ENCODE peak calls at places on chromosomes 16 and 17, in nine cellular contexts. One of them, this sample, is unnamed.

GRCh38 chr16:50519001-50519400 is 29.2 kb upstream of the NKD1 start:
- DNase-seq in ovary: no peak
- DNase-seq in CD8-positive, alpha-beta T cell: no peak
- DNase-seq in small intestine: no peak
- DNase-seq in astrocyte of the spinal cord: no peak
- DNase-seq in bronchial epithelial cell: no peak
- DNase-seq in heart left ventricle: no peak
- DNase-seq in HL-60: no peak
- DNase-seq in esophagus squamous epithelium: no peak
- DNase-seq in this sample: no peak

GRCh38 chr16:46673320-46674013 is 15.5 kb downstream of the VPS35 start:
- DNase-seq in ovary: no peak
- DNase-seq in bronchial epithelial cell: peak
- DNase-seq in HL-60: peak
- DNase-seq in esophagus squamous epithelium: no peak
- DNase-seq in small intestine: peak
- DNase-seq in astrocyte of the spinal cord: peak
- DNase-seq in heart left ventricle: peak
- DNase-seq in CD8-positive, alpha-beta T cell: peak
- DNase-seq in this sample: peak

GRCh38 chr16:57043248-57043647 is 49.1 kb upstream of the CPNE2 start:
- DNase-seq in esophagus squamous epithelium: no peak
- DNase-seq in ovary: no peak
- DNase-seq in heart left ventricle: no peak
- DNase-seq in HL-60: peak
- DNase-seq in small intestine: no peak
- DNase-seq in CD8-positive, alpha-beta T cell: no peak
- DNase-seq in astrocyte of the spinal cord: no peak
- DNase-seq in bronchial epithelial cell: no peak
- DNase-seq in this sample: no peak

GRCh38 chr17:74454197-74455024 is 12.0 kb upstream of the CD300A start:
- DNase-seq in small intestine: peak
- DNase-seq in CD8-positive, alpha-beta T cell: peak
- DNase-seq in bronchial epithelial cell: peak
- DNase-seq in ovary: peak
- DNase-seq in heart left ventricle: peak
- DNase-seq in esophagus squamous epithelium: no peak
- DNase-seq in HL-60: no peak
- DNase-seq in astrocyte of the spinal cord: no peak
- DNase-seq in this sample: peak

GRCh38 chr16:1650131-1650530 is 27.9 kb upstream of the JPT2 start:
- DNase-seq in bronchial epithelial cell: no peak
- DNase-seq in astrocyte of the spinal cord: no peak
- DNase-seq in esophagus squamous epithelium: no peak
- DNase-seq in small intestine: no peak
- DNase-seq in ovary: no peak
- DNase-seq in CD8-positive, alpha-beta T cell: no peak
- DNase-seq in heart left ventricle: no peak
- DNase-seq in HL-60: no peak
- DNase-seq in this sample: no peak

GRCh38 chr16:14111713-14112538 is 40.8 kb downstream of the MRTFB start:
- DNase-seq in bronchial epithelial cell: no peak
- DNase-seq in ovary: peak
- DNase-seq in HL-60: no peak
- DNase-seq in CD8-positive, alpha-beta T cell: no peak
- DNase-seq in astrocyte of the spinal cord: no peak
- DNase-seq in small intestine: peak
- DNase-seq in esophagus squamous epithelium: no peak
- DNase-seq in heart left ventricle: peak
- DNase-seq in this sample: no peak

GRCh38 chr17:17411692-17412091 is 65.1 kb upstream of the MED9 start:
- DNase-seq in esophagus squamous epithelium: no peak
- DNase-seq in small intestine: no peak
- DNase-seq in HL-60: no peak
- DNase-seq in bronchial epithelial cell: no peak
- DNase-seq in CD8-positive, alpha-beta T cell: no peak
- DNase-seq in heart left ventricle: no peak
- DNase-seq in ovary: no peak
- DNase-seq in astrocyte of the spinal cord: peak
- DNase-seq in this sample: no peak

GRCh38 chr16:88920618-88921602 is 54.5 kb upstream of the PABPN1L start:
- DNase-seq in small intestine: no peak
- DNase-seq in esophagus squamous epithelium: no peak
- DNase-seq in HL-60: peak
- DNase-seq in astrocyte of the spinal cord: peak
- DNase-seq in ovary: no peak
- DNase-seq in CD8-positive, alpha-beta T cell: no peak
- DNase-seq in heart left ventricle: peak
- DNase-seq in bronchial epithelial cell: no peak
- DNase-seq in this sample: no peak

GRCh38 chr17:47684025-47684424 is 9.9 kb upstream of the TBKBP1 start:
- DNase-seq in ovary: no peak
- DNase-seq in small intestine: no peak
- DNase-seq in heart left ventricle: no peak
- DNase-seq in bronchial epithelial cell: no peak
- DNase-seq in astrocyte of the spinal cord: no peak
- DNase-seq in CD8-positive, alpha-beta T cell: no peak
- DNase-seq in esophagus squamous epithelium: no peak
- DNase-seq in HL-60: no peak
- DNase-seq in this sample: no peak

GRCh38 chr17:67476787-67477335 is 99.8 kb downstream of the PITPNC1 start:
- DNase-seq in CD8-positive, alpha-beta T cell: peak
- DNase-seq in bronchial epithelial cell: no peak
- DNase-seq in heart left ventricle: no peak
- DNase-seq in astrocyte of the spinal cord: no peak
- DNase-seq in ovary: no peak
- DNase-seq in esophagus squamous epithelium: no peak
- DNase-seq in small intestine: no peak
- DNase-seq in HL-60: no peak
- DNase-seq in this sample: no peak

GRCh38 chr17:71850792-71851191 is 270.0 kb upstream of the SOX9 start:
- DNase-seq in astrocyte of the spinal cord: no peak
- DNase-seq in HL-60: no peak
- DNase-seq in heart left ventricle: no peak
- DNase-seq in ovary: no peak
- DNase-seq in bronchial epithelial cell: no peak
- DNase-seq in CD8-positive, alpha-beta T cell: no peak
- DNase-seq in small intestine: no peak
- DNase-seq in esophagus squamous epithelium: no peak
- DNase-seq in this sample: no peak

DNA sequence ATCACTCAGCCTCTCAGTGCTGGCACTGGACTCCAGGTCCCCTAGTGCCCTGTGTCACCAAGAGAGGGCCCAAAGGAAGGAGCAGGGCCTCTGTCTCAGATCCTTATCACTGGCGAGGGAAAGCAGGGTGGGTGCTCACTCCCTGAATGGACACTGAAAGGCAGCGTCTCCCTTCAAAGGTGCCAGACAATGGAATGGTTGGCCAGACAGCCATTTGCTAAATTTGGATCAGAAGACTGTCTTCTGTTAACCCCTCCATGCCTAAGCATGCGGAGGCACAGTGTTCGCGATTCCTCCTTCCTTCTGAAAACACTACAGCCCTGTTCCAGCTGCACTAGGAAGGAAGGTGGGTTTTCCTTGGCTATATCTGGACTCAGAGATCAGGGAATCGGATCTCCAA is 48.4 kb downstream of the SRCIN1 start:
- DNase-seq in bronchial epithelial cell: no peak
- DNase-seq in ovary: no peak
- DNase-seq in esophagus squamous epithelium: no peak
- DNase-seq in small intestine: no peak
- DNase-seq in astrocyte of the spinal cord: no peak
- DNase-seq in CD8-positive, alpha-beta T cell: no peak
- DNase-seq in HL-60: no peak
- DNase-seq in heart left ventricle: no peak
- DNase-seq in this sample: no peak
- H3K4me3 ChIP-seq in bronchial epithelial cell: no peak
- H3K4me3 ChIP-seq in ovary: no peak
- H3K4me3 ChIP-seq in esophagus squamous epithelium: peak
- H3K4me3 ChIP-seq in small intestine: no peak
- H3K4me3 ChIP-seq in astrocyte of the spinal cord: no peak
- H3K4me3 ChIP-seq in CD8-positive, alpha-beta T cell: no peak
- H3K4me3 ChIP-seq in HL-60: no peak
- H3K4me3 ChIP-seq in heart left ventricle: peak
- H3K4me3 ChIP-seq in this sample: no peak

GRCh38 chr17:1486802-1487695 is 5.4 kb downstream of the MYO1C start:
- DNase-seq in HL-60: no peak
- DNase-seq in esophagus squamous epithelium: no peak
- DNase-seq in heart left ventricle: peak
- DNase-seq in small intestine: peak
- DNase-seq in astrocyte of the spinal cord: peak
- DNase-seq in CD8-positive, alpha-beta T cell: peak
- DNase-seq in bronchial epithelial cell: peak
- DNase-seq in ovary: peak
- DNase-seq in this sample: peak
- H3K4me3 ChIP-seq in HL-60: no peak
- H3K4me3 ChIP-seq in esophagus squamous epithelium: peak
- H3K4me3 ChIP-seq in heart left ventricle: peak
- H3K4me3 ChIP-seq in small intestine: peak
- H3K4me3 ChIP-seq in astrocyte of the spinal cord: no peak
- H3K4me3 ChIP-seq in CD8-positive, alpha-beta T cell: peak
- H3K4me3 ChIP-seq in bronchial epithelial cell: peak
- H3K4me3 ChIP-seq in ovary: peak
- H3K4me3 ChIP-seq in this sample: peak

GRCh38 chr17:28467456-28468025 is 5.9 kb upstream of the SLC13A2 start:
- DNase-seq in small intestine: no peak
- DNase-seq in astrocyte of the spinal cord: peak
- DNase-seq in ovary: no peak
- DNase-seq in heart left ventricle: no peak
- DNase-seq in bronchial epithelial cell: peak
- DNase-seq in HL-60: no peak
- DNase-seq in CD8-positive, alpha-beta T cell: peak
- DNase-seq in esophagus squamous epithelium: no peak
- DNase-seq in this sample: no peak

GRCh38 chr17:28468781-28469180 is 4.7 kb upstream of the SLC13A2 start:
- DNase-seq in HL-60: no peak
- DNase-seq in small intestine: no peak
- DNase-seq in CD8-positive, alpha-beta T cell: no peak
- DNase-seq in ovary: no peak
- DNase-seq in bronchial epithelial cell: peak
- DNase-seq in esophagus squamous epithelium: no peak
- DNase-seq in astrocyte of the spinal cord: no peak
- DNase-seq in heart left ventricle: no peak
- DNase-seq in this sample: no peak

GRCh38 chr17:28469376-28469775 is 4.1 kb upstream of the SLC13A2 start:
- DNase-seq in esophagus squamous epithelium: no peak
- DNase-seq in CD8-positive, alpha-beta T cell: peak
- DNase-seq in heart left ventricle: no peak
- DNase-seq in ovary: no peak
- DNase-seq in small intestine: no peak
- DNase-seq in bronchial epithelial cell: no peak
- DNase-seq in astrocyte of the spinal cord: no peak
- DNase-seq in HL-60: no peak
- DNase-seq in this sample: no peak

GRCh38 chr17:28466001-28466400 is 7.4 kb upstream of the SLC13A2 start:
- DNase-seq in CD8-positive, alpha-beta T cell: peak
- DNase-seq in bronchial epithelial cell: no peak
- DNase-seq in astrocyte of the spinal cord: no peak
- DNase-seq in small intestine: no peak
- DNase-seq in heart left ventricle: no peak
- DNase-seq in HL-60: no peak
- DNase-seq in ovary: no peak
- DNase-seq in esophagus squamous epithelium: no peak
- DNase-seq in this sample: no peak

GRCh38 chr17:28466521-28467048 is 6.9 kb upstream of the SLC13A2 start:
- DNase-seq in CD8-positive, alpha-beta T cell: peak
- DNase-seq in ovary: no peak
- DNase-seq in astrocyte of the spinal cord: no peak
- DNase-seq in esophagus squamous epithelium: no peak
- DNase-seq in HL-60: no peak
- DNase-seq in small intestine: peak
- DNase-seq in heart left ventricle: no peak
- DNase-seq in bronchial epithelial cell: no peak
- DNase-seq in this sample: no peak
- H3K4me3 ChIP-seq in CD8-positive, alpha-beta T cell: no peak
- H3K4me3 ChIP-seq in ovary: no peak
- H3K4me3 ChIP-seq in astrocyte of the spinal cord: no peak
- H3K4me3 ChIP-seq in esophagus squamous epithelium: no peak
- H3K4me3 ChIP-seq in HL-60: no peak
- H3K4me3 ChIP-seq in small intestine: no peak
- H3K4me3 ChIP-seq in heart left ventricle: no peak
- H3K4me3 ChIP-seq in bronchial epithelial cell: no peak
- H3K4me3 ChIP-seq in this sample: no peak

GRCh38 chr16:87837627-87838289 is 31.5 kb downstream of the SLC7A5 start:
- DNase-seq in HL-60: no peak
- DNase-seq in esophagus squamous epithelium: no peak
- DNase-seq in astrocyte of the spinal cord: no peak
- DNase-seq in ovary: no peak
- DNase-seq in small intestine: no peak
- DNase-seq in bronchial epithelial cell: no peak
- DNase-seq in CD8-positive, alpha-beta T cell: no peak
- DNase-seq in heart left ventricle: no peak
- DNase-seq in this sample: no peak
- H3K4me3 ChIP-seq in HL-60: no peak
- H3K4me3 ChIP-seq in esophagus squamous epithelium: no peak
- H3K4me3 ChIP-seq in astrocyte of the spinal cord: no peak
- H3K4me3 ChIP-seq in ovary: no peak
- H3K4me3 ChIP-seq in small intestine: no peak
- H3K4me3 ChIP-seq in bronchial epithelial cell: no peak
- H3K4me3 ChIP-seq in CD8-positive, alpha-beta T cell: no peak
- H3K4me3 ChIP-seq in heart left ventricle: no peak
- H3K4me3 ChIP-seq in this sample: no peak

GRCh38 chr17:64781394-64781793 is 119.3 kb upstream of the SMURF2 start:
- DNase-seq in ovary: no peak
- DNase-seq in HL-60: peak
- DNase-seq in heart left ventricle: peak
- DNase-seq in esophagus squamous epithelium: no peak
- DNase-seq in small intestine: peak
- DNase-seq in bronchial epithelial cell: peak
- DNase-seq in CD8-positive, alpha-beta T cell: peak
- DNase-seq in astrocyte of the spinal cord: no peak
- DNase-seq in this sample: no peak
- H3K4me3 ChIP-seq in ovary: peak
- H3K4me3 ChIP-seq in HL-60: peak
- H3K4me3 ChIP-seq in heart left ventricle: peak
- H3K4me3 ChIP-seq in esophagus squamous epithelium: peak
- H3K4me3 ChIP-seq in small intestine: peak
- H3K4me3 ChIP-seq in bronchial epithelial cell: peak
- H3K4me3 ChIP-seq in CD8-positive, alpha-beta T cell: no peak
- H3K4me3 ChIP-seq in astrocyte of the spinal cord: no peak
- H3K4me3 ChIP-seq in this sample: no peak

GRCh38 chr17:45226620-45227019 is 4.9 kb downstream of the FMNL1 start:
- DNase-seq in heart left ventricle: no peak
- DNase-seq in esophagus squamous epithelium: no peak
- DNase-seq in ovary: no peak
- DNase-seq in small intestine: no peak
- DNase-seq in HL-60: no peak
- DNase-seq in bronchial epithelial cell: no peak
- DNase-seq in CD8-positive, alpha-beta T cell: no peak
- DNase-seq in astrocyte of the spinal cord: no peak
- DNase-seq in this sample: no peak
- H3K4me3 ChIP-seq in heart left ventricle: peak
- H3K4me3 ChIP-seq in esophagus squamous epithelium: peak
- H3K4me3 ChIP-seq in ovary: no peak
- H3K4me3 ChIP-seq in small intestine: peak
- H3K4me3 ChIP-seq in HL-60: peak
- H3K4me3 ChIP-seq in bronchial epithelial cell: no peak
- H3K4me3 ChIP-seq in CD8-positive, alpha-beta T cell: peak
- H3K4me3 ChIP-seq in astrocyte of the spinal cord: no peak
- H3K4me3 ChIP-seq in this sample: no peak

DNA sequence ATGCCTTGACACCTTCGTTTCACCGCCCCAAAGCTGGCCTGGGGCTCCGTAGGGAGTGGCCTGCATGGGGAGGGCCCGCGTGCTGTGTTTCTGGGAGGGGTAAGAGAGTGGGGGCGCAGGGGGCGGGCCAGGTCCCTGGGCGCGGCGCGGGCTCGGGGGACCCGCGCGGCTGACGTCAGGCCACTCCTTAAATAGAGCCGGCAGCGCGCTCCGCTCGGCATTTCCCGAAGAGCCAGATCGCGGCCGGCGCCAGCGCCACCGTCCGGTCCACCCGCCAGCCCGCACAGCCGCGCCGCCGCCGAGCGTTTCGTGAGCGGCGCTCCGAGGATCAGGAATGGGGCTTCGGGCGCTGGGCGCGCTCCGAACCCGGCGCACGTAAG is at the start of gene HS3ST2:
- DNase-seq in HL-60: peak
- DNase-seq in bronchial epithelial cell: peak
- DNase-seq in small intestine: no peak
- DNase-seq in esophagus squamous epithelium: no peak
- DNase-seq in heart left ventricle: peak
- DNase-seq in astrocyte of the spinal cord: no peak
- DNase-seq in CD8-positive, alpha-beta T cell: no peak
- DNase-seq in ovary: no peak
- DNase-seq in this sample: peak
- H3K4me3 ChIP-seq in HL-60: no peak
- H3K4me3 ChIP-seq in bronchial epithelial cell: peak
- H3K4me3 ChIP-seq in small intestine: no peak
- H3K4me3 ChIP-seq in esophagus squamous epithelium: peak
- H3K4me3 ChIP-seq in heart left ventricle: peak
- H3K4me3 ChIP-seq in astrocyte of the spinal cord: no peak
- H3K4me3 ChIP-seq in CD8-positive, alpha-beta T cell: no peak
- H3K4me3 ChIP-seq in ovary: peak
- H3K4me3 ChIP-seq in this sample: no peak